ENCODE peak calls at places on chromosomes 7 and 10, in nine cellular contexts. M is IMR-90, E is thoracic aorta, B is pancreas, F is neural progenitor cell, O is PC-9, U is colonic mucosa, W is left ventricle myocardium inferior, X is K562. J is an unnamed sample.

GRCh38 chr10:86592413-86592812 is 61.9 kb upstream of the OPN4 start:
- DNase-seq in B (no peak), F (peak), X (no peak), E (no peak), O (peak), W (no peak), M (no peak), U (no peak), J (no peak)

GRCh38 chr7:1666251-1666778 is 3.8 kb upstream of the ELFN1 start:
- DNase-seq in U (no peak), F (peak), W (no peak), B (no peak), O (no peak), E (no peak), M (no peak), X (no peak), J (peak)

GRCh38 chr10:73931767-73932624 is 21.1 kb downstream of the PLAU start:
- DNase-seq in B (peak), U (peak), W (no peak), O (peak), X (peak), E (no peak), F (no peak), M (no peak), J (no peak)

GRCh38 chr10:109922976-109923921 is at the start of gene XPNPEP1:
- DNase-seq in O (peak), F (peak), X (peak), E (peak), U (peak), M (peak), B (peak), W (peak), J (peak)

GRCh38 chr7:1597361-1597760 is 27.5 kb upstream of the PSMG3 start:
- DNase-seq in X (no peak), F (no peak), M (no peak), U (no peak), E (no peak), O (no peak), W (no peak), B (no peak), J (no peak)

GRCh38 chr7:55975944-55976633 is 11.7 kb downstream of the NIPSNAP2 start:
- DNase-seq in B (no peak), X (no peak), U (no peak), W (no peak), M (no peak), O (no peak), E (no peak), F (no peak), J (no peak)

GRCh38 chr10:101578803-101579515 is 9.1 kb downstream of the POLL start:
- DNase-seq in U (no peak), O (no peak), M (no peak), W (no peak), B (no peak), X (no peak), E (no peak), F (no peak), J (no peak)

GRCh38 chr10:124917168-124917938 is 24.6 kb upstream of the ZRANB1 start:
- DNase-seq in F (peak), W (peak), U (peak), M (peak), O (no peak), B (peak), E (no peak), X (peak), J (no peak)

GRCh38 chr10:117553171-117553814 is 10.7 kb downstream of the EMX2 start:
- DNase-seq in W (no peak), E (no peak), U (no peak), M (no peak), O (no peak), B (no peak), F (peak), X (no peak), J (no peak)

GRCh38 chr7:636396-636795 is 90.1 kb upstream of the DNAAF5 start:
- DNase-seq in W (no peak), F (peak), O (no peak), X (peak), B (peak), E (no peak), M (no peak), U (no peak), J (no peak)

GRCh38 chr7:127905491-127906330 is 125.5 kb downstream of the LRRC4 start:
- DNase-seq in E (no peak), U (no peak), O (peak), B (no peak), W (no peak), F (no peak), M (peak), X (no peak), J (peak)

GRCh38 chr10:8444630-8445029 is 390.1 kb downstream of the GATA3 start:
- DNase-seq in M (no peak), U (no peak), E (no peak), W (no peak), X (no peak), B (no peak), O (no peak), F (peak), J (no peak)

GRCh38 chr7:116443101-116443523 is 56.4 kb upstream of the CAV2 start:
- DNase-seq in E (no peak), U (no peak), X (no peak), B (no peak), W (no peak), O (peak), F (no peak), M (peak), J (peak)

GRCh38 chr7:150947761-150948680 is 30.1 kb downstream of the KCNH2 start:
- DNase-seq in O (no peak), E (no peak), F (no peak), U (no peak), W (peak), B (no peak), M (no peak), X (peak), J (no peak)

GRCh38 chr10:122802282-122802681 is 43.4 kb downstream of the CUZD1 start:
- DNase-seq in U (no peak), W (no peak), M (no peak), E (no peak), F (no peak), B (no peak), X (no peak), O (no peak), J (no peak)

GRCh38 chr7:6435486-6436384 is 12.0 kb downstream of the DAGLB start:
- DNase-seq in W (peak), E (peak), M (peak), U (peak), X (peak), B (peak), F (peak), O (peak), J (peak)
- H3K27ac ChIP-seq in W (peak), E (no peak), M (peak), U (peak), X (no peak), B (peak), F (peak), O (no peak), J (no peak)

DNA sequence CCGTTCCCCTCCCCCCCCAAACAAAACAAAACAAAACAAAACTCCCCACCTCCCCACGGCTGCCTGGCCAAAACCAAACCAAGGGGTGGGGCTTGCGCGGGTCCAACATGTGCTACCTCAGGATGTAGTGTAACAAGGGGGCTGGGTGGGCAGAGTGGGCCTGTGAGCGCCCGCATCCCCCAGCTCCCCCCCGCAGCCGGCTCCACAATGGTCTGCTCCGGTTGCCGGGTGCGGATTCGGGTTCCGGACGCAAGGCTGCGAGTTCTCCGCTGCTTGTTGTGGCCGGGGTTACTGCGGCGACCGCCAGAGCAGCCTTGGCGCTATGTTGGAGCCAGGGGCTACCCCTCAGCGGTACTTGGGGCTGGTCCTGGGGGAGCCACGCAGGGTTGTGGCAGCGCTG is 4.9 kb downstream of the C10orf143 start:
- DNase-seq in U (no peak), E (no peak), F (peak), M (no peak), B (no peak), O (no peak), X (no peak), W (no peak), J (no peak)
- H3K4me3 ChIP-seq in U (no peak), E (no peak), F (peak), M (no peak), B (no peak), O (no peak), X (no peak), W (no peak), J (no peak)

GRCh38 chr7:158397885-158398284 is 189.7 kb downstream of the PTPRN2 start:
- DNase-seq in M (no peak), W (no peak), E (no peak), O (no peak), X (no peak), U (no peak), F (no peak), B (no peak), J (no peak)
- H3K27ac ChIP-seq in M (no peak), W (no peak), E (no peak), O (no peak), X (no peak), U (no peak), F (no peak), B (no peak), J (no peak)

DNA sequence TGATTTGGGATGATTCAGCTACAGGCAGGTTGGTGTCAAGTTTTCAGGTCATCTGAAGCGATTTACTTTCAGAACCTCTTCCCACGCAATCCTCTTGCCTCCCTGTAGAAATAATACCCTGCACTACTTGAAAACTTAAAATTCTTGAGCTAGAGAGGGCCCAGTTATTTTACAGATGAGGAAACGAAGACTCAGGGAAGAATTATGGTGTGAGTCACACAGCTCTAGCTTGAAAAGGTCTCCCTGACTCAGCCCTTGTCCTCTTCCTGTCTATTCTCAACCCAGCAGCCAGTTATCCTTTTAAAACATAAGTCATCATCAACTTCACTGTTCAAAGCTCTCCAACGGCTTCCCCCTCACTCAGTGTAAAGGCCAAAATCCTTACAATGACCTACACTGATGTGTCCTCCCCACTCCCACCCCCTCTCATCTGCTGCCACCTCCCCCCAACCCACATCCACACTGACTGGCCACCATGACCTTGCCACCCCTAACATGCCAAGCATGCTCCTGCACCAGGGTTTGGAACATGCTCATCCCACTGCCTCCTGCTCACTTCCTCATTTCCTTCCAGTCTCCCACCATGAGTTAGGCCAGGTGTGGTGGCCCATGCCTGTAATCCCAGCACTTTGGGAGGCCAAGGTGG is 3.4 kb downstream of the DNMBP start:
- DNase-seq in U (no peak), O (peak), W (no peak), M (peak), F (no peak), X (no peak), E (peak), B (no peak), J (peak)
- H3K4me3 ChIP-seq in U (no peak), O (peak), W (peak), M (peak), F (no peak), X (no peak), E (no peak), B (no peak), J (peak)

DNA sequence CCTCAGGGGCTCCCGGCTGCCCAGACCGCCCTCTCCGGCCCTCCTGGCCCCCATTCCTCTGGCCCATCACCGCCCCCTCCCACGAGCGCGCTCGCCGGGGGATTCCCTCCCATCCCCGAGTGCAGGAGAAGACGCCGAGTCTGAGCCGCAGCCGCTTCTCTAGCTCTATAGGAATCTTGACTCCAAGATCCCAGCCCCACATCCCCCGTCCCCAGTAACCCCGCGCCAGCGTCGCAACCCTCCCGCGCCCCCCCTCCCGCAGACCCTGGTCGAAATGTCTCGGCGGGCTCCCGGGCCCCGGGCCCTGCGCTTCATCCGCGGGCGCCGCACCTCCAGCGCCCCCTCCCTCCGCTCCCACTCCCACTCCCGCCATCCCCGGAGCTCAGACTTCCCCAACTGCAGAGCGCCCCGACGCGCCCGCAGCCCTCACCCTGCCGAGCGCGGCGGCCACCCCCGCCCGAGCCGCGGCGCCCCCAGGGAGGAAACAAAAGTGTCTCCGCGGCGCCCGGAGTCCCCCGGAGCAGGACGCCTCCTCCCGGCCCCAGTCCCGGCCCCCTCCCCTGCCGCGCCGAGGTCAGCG is 517 bp downstream of the ELMO1 start:
- DNase-seq in O (no peak), W (peak), E (no peak), B (no peak), X (no peak), F (peak), M (no peak), U (no peak), J (no peak)
- H3K27ac ChIP-seq in O (no peak), W (peak), E (peak), B (peak), X (no peak), F (peak), M (no peak), U (peak), J (no peak)

GRCh38 chr7:129052441-129052840 is 2.5 kb downstream of the TNPO3 start:
- DNase-seq in U (no peak), F (no peak), B (no peak), W (no peak), X (no peak), E (no peak), O (no peak), M (no peak), J (no peak)
- H3K4me3 ChIP-seq in U (no peak), F (peak), B (no peak), W (no peak), X (peak), E (no peak), O (no peak), M (no peak), J (no peak)